ENCODE peak calls at places on chromosomes 3 and 15, in four cellular contexts. B is Right ventricle myocardium superior; R is frontal cortex; U is activated CD4-positive, alpha-beta T cell treated with anti-CD3 and anti-CD28 coated beads, Interleukin-2, amount 50 U/mL, for 1 hour. S is an unnamed sample.

GRCh38 chr15:29308299-29308698 is 38.7 kb upstream of the NSMCE3 start:
- DNase-seq in R (no peak), B (no peak), U (no peak), S (no peak)

GRCh38 chr3:154970796-154971195 is 109.3 kb upstream of the MME start:
- DNase-seq in B (no peak), U (no peak), R (no peak), S (no peak)

GRCh38 chr3:100361897-100362296 is 27.3 kb downstream of the NIT2 start:
- DNase-seq in R (no peak), B (no peak), U (no peak), S (no peak)

GRCh38 chr3:45407634-45408033 is 19.3 kb downstream of the LARS2 start:
- DNase-seq in B (no peak), R (no peak), U (no peak), S (no peak)

GRCh38 chr15:101368086-101368780 is 73.2 kb upstream of the SNRPA1 start:
- DNase-seq in U (no peak), B (peak; percentile 71), R (no peak), S (no peak)

GRCh38 chr3:128681277-128681829 is 30.7 kb upstream of the RPN1 start:
- DNase-seq in U (no peak), B (no peak), R (no peak), S (no peak)

GRCh38 chr3:127467386-127467785 is 123.1 kb downstream of the TPRA1 start:
- DNase-seq in U (no peak), R (no peak), B (no peak), S (no peak)

GRCh38 chr3:59127071-59127470 is 77.2 kb upstream of the CFAP20DC start:
- DNase-seq in B (no peak), U (no peak), R (no peak), S (no peak)

GRCh38 chr3:141644931-141645330 is 93.2 kb upstream of the RNF7 start:
- DNase-seq in R (no peak), B (peak; percentile 93), U (peak; percentile 62), S (peak; percentile 9)

GRCh38 chr15:34684351-34684750 is 70.4 kb downstream of the GJD2 start:
- DNase-seq in B (no peak), R (no peak), U (no peak), S (no peak)

GRCh38 chr3:169746924-169747323 is 17.9 kb downstream of the TERC start:
- DNase-seq in U (no peak), B (no peak), R (no peak), S (no peak)

GRCh38 chr3:143843607-143844006 is 4.7 kb downstream of the SLC9A9 start:
- DNase-seq in R (no peak), B (no peak), U (no peak), S (no peak)

GRCh38 chr3:133662256-133662773 is 574 bp upstream of the TOPBP1 start:
- DNase-seq in B (no peak), R (peak; percentile 38), U (no peak), S (no peak)

GRCh38 chr3:160200328-160200727 is 24.9 kb upstream of the C3orf80 start:
- DNase-seq in R (no peak), U (no peak), B (no peak), S (no peak)

GRCh38 chr3:190040145-190040544 is 80.6 kb downstream of the P3H2 start:
- DNase-seq in R (no peak), B (no peak), U (no peak), S (no peak)

GRCh38 chr3:135869439-135870105 is 96.0 kb upstream of the PPP2R3A start:
- DNase-seq in R (no peak), B (no peak), U (no peak), S (no peak)

GRCh38 chr15:57375827-57376694 is at the start of gene CGNL1:
- DNase-seq in R (peak; percentile 73), U (no peak), B (peak; percentile 63), S (no peak)

S was measured in T-helper 22 cell.